ENCODE peak calls at places on chromosomes 16 and 17, in six cellular contexts. P, Q, A, F, M and D are unnamed samples.

GRCh38 chr16:4578961-4579530 is 22.9 kb downstream of the C16orf96 start:
- DNase-seq in P (no peak), Q (no peak), A (peak), F (no peak), M (no peak), D (no peak)

GRCh38 chr16:66878067-66878466 is 2.2 kb upstream of the PDP2 start:
- DNase-seq in P (no peak), Q (no peak), A (no peak), F (no peak), M (peak), D (peak)

GRCh38 chr17:74574489-74575142 is 7.3 kb upstream of the CD300H start:
- DNase-seq in P (no peak), Q (no peak), A (no peak), F (no peak), M (no peak), D (no peak)

GRCh38 chr16:86901483-86901882 is 323.1 kb downstream of the FOXL1 start:
- DNase-seq in P (no peak), Q (no peak), A (no peak), F (no peak), M (no peak), D (no peak)

GRCh38 chr17:63827801-63828221 is 348 bp upstream of the FTSJ3 start:
- DNase-seq in P (no peak), Q (no peak), A (no peak), F (no peak), M (no peak), D (no peak)

GRCh38 chr17:51701501-51701900 is 441.2 kb downstream of the UTP18 start:
- DNase-seq in P (no peak), Q (no peak), A (no peak), F (no peak), M (no peak), D (no peak)

GRCh38 chr16:51815527-51815926 is 664.5 kb upstream of the SALL1 start:
- DNase-seq in P (no peak), Q (no peak), A (no peak), F (no peak), M (no peak), D (no peak)

GRCh38 chr17:34499576-34499975 is 79.8 kb upstream of the TMEM132E start:
- DNase-seq in P (peak), Q (no peak), A (no peak), F (no peak), M (no peak), D (peak)

GRCh38 chr16:51569204-51569911 is 418.3 kb upstream of the SALL1 start:
- DNase-seq in P (no peak), Q (no peak), A (no peak), F (no peak), M (no peak), D (no peak)

GRCh38 chr16:30557397-30557949 is 701 bp downstream of the ZNF764 start:
- DNase-seq in P (no peak), Q (no peak), A (peak), F (no peak), M (no peak), D (peak)

GRCh38 chr16:70689035-70689969 is 3.4 kb upstream of the MTSS2 start:
- DNase-seq in P (no peak), Q (no peak), A (no peak), F (no peak), M (no peak), D (no peak)

GRCh38 chr17:79777166-79777843 is 643 bp upstream of the CBX2 start:
- DNase-seq in P (peak), Q (no peak), A (peak), F (no peak), M (peak), D (peak)

GRCh38 chr17:1820518-1821252 is 9.0 kb downstream of the SMYD4 start:
- DNase-seq in P (no peak), Q (no peak), A (no peak), F (no peak), M (no peak), D (no peak)

GRCh38 chr17:79607941-79608728 is 2.7 kb downstream of the RBFOX3 start:
- DNase-seq in P (peak), Q (no peak), A (no peak), F (peak), M (peak), D (peak)

GRCh38 chr16:4767872-4768548 is 1.0 kb upstream of the ZNF500 start:
- DNase-seq in P (no peak), Q (no peak), A (no peak), F (no peak), M (peak), D (peak)

GRCh38 chr17:64457156-64457555 is 8.2 kb downstream of the MILR1 start:
- DNase-seq in P (no peak), Q (no peak), A (no peak), F (no peak), M (no peak), D (no peak)

GRCh38 chr16:577796-578195 is 8.0 kb downstream of the PIGQ start:
- DNase-seq in P (no peak), Q (no peak), A (no peak), F (no peak), M (no peak), D (no peak)

GRCh38 chr17:27551701-27552466 is 79.1 kb upstream of the LGALS9 start:
- DNase-seq in P (peak), Q (no peak), A (no peak), F (no peak), M (no peak), D (no peak)

GRCh38 chr17:78769200-78769773 is 12.8 kb downstream of the CYTH1 start:
- DNase-seq in P (no peak), Q (no peak), A (no peak), F (no peak), M (peak), D (no peak)

GRCh38 chr17:5128905-5129535 is 13.2 kb downstream of the USP6 start:
- DNase-seq in P (no peak), Q (no peak), A (no peak), F (no peak), M (no peak), D (no peak)